ENCODE peak calls at places on chromosomes 5 and 9, in four cellular contexts. Y is Peyer's patch, I is AG04450, Q is GM03348. O is an unnamed sample.

GRCh38 chr5:43804723-43805122 is 201.7 kb downstream of the NNT start:
- DNase-seq in Q (no peak), I (no peak), Y (no peak), O (no peak)

GRCh38 chr9:111890254-111890791 is 6.3 kb upstream of the UGCG start:
- DNase-seq in Q (no peak), I (no peak), Y (no peak), O (no peak)

GRCh38 chr5:79200573-79201183 is 35.3 kb upstream of the JMY start:
- DNase-seq in Q (peak; percentile 22), Y (no peak), I (no peak), O (no peak)

GRCh38 chr9:70830618-70831017 is 290.8 kb downstream of the TRPM3 start:
- DNase-seq in I (no peak), Q (no peak), Y (no peak), O (no peak)

GRCh38 chr9:129140397-129141065 is 29.3 kb downstream of the PTPA start:
- DNase-seq in Y (peak; percentile 73), Q (peak; percentile 36), I (no peak), O (peak; percentile 30)

GRCh38 chr9:113609562-113610318 is 146.2 kb downstream of the RGS3 start:
- DNase-seq in Y (peak; percentile 53), I (no peak), Q (no peak), O (no peak)

GRCh38 chr9:37449877-37450632 is 15.2 kb downstream of the ZBTB5 start:
- DNase-seq in Q (no peak), I (no peak), Y (no peak), O (no peak)

GRCh38 chr5:6195711-6196358 is 182.5 kb downstream of the MED10 start:
- DNase-seq in I (no peak), Y (no peak), Q (no peak), O (no peak)

GRCh38 chr9:84305452-84306131 is 35.0 kb downstream of the SLC28A3 start:
- DNase-seq in Y (no peak), I (no peak), Q (no peak), O (no peak)

GRCh38 chr9:92100237-92100911 is 14.8 kb downstream of the SPTLC1 start:
- DNase-seq in Q (peak; percentile 88), I (peak; percentile 29), Y (no peak), O (no peak)

GRCh38 chr5:157100140-157100679 is 8.6 kb downstream of the HAVCR2 start:
- DNase-seq in I (no peak), Y (no peak), Q (peak; percentile 29), O (no peak)

GRCh38 chr9:114281421-114282103 is 41.3 kb upstream of the ORM1 start:
- DNase-seq in Q (no peak), I (no peak), Y (peak; percentile 36), O (no peak)

GRCh38 chr9:116042321-116042720 is 111.3 kb upstream of the PAPPA start:
- DNase-seq in I (no peak), Q (no peak), Y (no peak), O (no peak)